ENCODE peak calls at places on chromosomes 13 and 19, in eight cellular contexts. D is neuronal stem cell, O is H1, V is MM.1S, J is IMR-90, N is H9, E is PC-3, U is astrocyte. B is an unnamed sample.

GRCh38 chr19:33520844-33521479 is 629 bp downstream of the PEPD start:
- DNase-seq in D (no peak), O (no peak), V (no peak), J (no peak), N (no peak), E (no peak), U (no peak), B (no peak)

GRCh38 chr19:15285896-15286591 is 46.3 kb downstream of the BRD4 start:
- DNase-seq in D (no peak), O (no peak), V (peak), J (no peak), N (no peak), E (no peak), U (no peak), B (no peak)

GRCh38 chr19:29329460-29330134 is 116.6 kb upstream of the UQCRFS1 start:
- DNase-seq in D (peak), O (no peak), V (peak), J (no peak), N (peak), E (peak), U (no peak), B (peak)

GRCh38 chr13:34040863-34041262 is 222.9 kb downstream of the RFC3 start:
- DNase-seq in D (no peak), O (no peak), V (no peak), J (no peak), N (no peak), E (no peak), U (peak), B (no peak)

GRCh38 chr13:32902898-32903297 is 113.3 kb upstream of the KL start:
- DNase-seq in D (no peak), O (no peak), V (no peak), J (peak), N (peak), E (no peak), U (peak), B (no peak)

GRCh38 chr13:95564091-95564490 is 11.6 kb downstream of the CLDN10 start:
- DNase-seq in D (no peak), O (no peak), V (no peak), J (no peak), N (no peak), E (no peak), U (no peak), B (no peak)

GRCh38 chr13:59016250-59016649 is 1147.5 kb downstream of the DIAPH3 start:
- DNase-seq in D (no peak), O (no peak), V (no peak), J (no peak), N (no peak), E (no peak), U (peak), B (no peak)

GRCh38 chr19:1748115-1748702 is 5.1 kb upstream of the ONECUT3 start:
- DNase-seq in D (no peak), O (no peak), V (no peak), J (no peak), N (no peak), E (no peak), U (no peak), B (no peak)

GRCh38 chr13:42970824-42971669 is 21.0 kb downstream of the EPSTI1 start:
- DNase-seq in D (peak), O (no peak), V (peak), J (peak), N (peak), E (peak), U (peak), B (peak)

GRCh38 chr19:48724796-48725753 is 5.5 kb upstream of the MAMSTR start:
- DNase-seq in D (no peak), O (no peak), V (peak), J (peak), N (peak), E (peak), U (peak), B (peak)

GRCh38 chr19:42140125-42140754 is 8.0 kb upstream of the POU2F2 start:
- DNase-seq in D (peak), O (peak), V (peak), J (peak), N (peak), E (peak), U (peak), B (peak)

GRCh38 chr19:5585461-5586299 is 17.9 kb upstream of the TINCR start:
- DNase-seq in D (peak), O (no peak), V (no peak), J (no peak), N (peak), E (no peak), U (no peak), B (peak)

GRCh38 chr19:29259153-29259552 is 46.2 kb upstream of the UQCRFS1 start:
- DNase-seq in D (no peak), O (no peak), V (peak), J (no peak), N (peak), E (no peak), U (no peak), B (peak)

GRCh38 chr13:30113531-30113930 is 193.8 kb downstream of the KATNAL1 start:
- DNase-seq in D (no peak), O (no peak), V (no peak), J (no peak), N (no peak), E (no peak), U (no peak), B (no peak)

GRCh38 chr19:48478339-48479061 is 9.3 kb downstream of the CYTH2 start:
- DNase-seq in D (no peak), O (no peak), V (no peak), J (no peak), N (no peak), E (no peak), U (no peak), B (no peak)

GRCh38 chr19:35074426-35075201 is 33.1 kb downstream of the HPN start:
- DNase-seq in D (no peak), O (no peak), V (no peak), J (no peak), N (no peak), E (no peak), U (no peak), B (no peak)

GRCh38 chr19:8335343-8336071 is 7.6 kb downstream of the KANK3 start:
- DNase-seq in D (no peak), O (no peak), V (no peak), J (no peak), N (peak), E (no peak), U (no peak), B (no peak)

GRCh38 chr13:102089177-102089576 is 312.7 kb downstream of the FGF14 start:
- DNase-seq in D (no peak), O (no peak), V (no peak), J (no peak), N (no peak), E (peak), U (no peak), B (no peak)

GRCh38 chr13:28819046-28819747 is 942 bp upstream of the MTUS2 start:
- DNase-seq in D (peak), O (no peak), V (peak), J (peak), N (no peak), E (peak), U (peak), B (no peak)

GRCh38 chr19:46495789-46496099 is at the start of gene PNMA8B:
- DNase-seq in D (peak), O (peak), V (peak), J (peak), N (peak), E (no peak), U (no peak), B (no peak)

GRCh38 chr19:39833464-39834286 is at the start of gene DYRK1B:
- DNase-seq in D (peak), O (peak), V (peak), J (peak), N (peak), E (peak), U (peak), B (peak)

GRCh38 chr13:84655677-84656076 is 773.4 kb upstream of the SLITRK1 start:
- DNase-seq in D (no peak), O (no peak), V (no peak), J (peak), N (no peak), E (no peak), U (peak), B (no peak)

GRCh38 chr13:67224148-67224846 is 5.8 kb downstream of the PCDH9 start:
- DNase-seq in D (peak), O (peak), V (peak), J (peak), N (peak), E (peak), U (peak), B (peak)

GRCh38 chr19:2511570-2511969 is 35.6 kb downstream of the GADD45B start:
- DNase-seq in D (no peak), O (no peak), V (no peak), J (no peak), N (no peak), E (no peak), U (no peak), B (no peak)

GRCh38 chr19:47109541-47110375 is 3.8 kb downstream of the ZC3H4 start:
- DNase-seq in D (no peak), O (no peak), V (no peak), J (peak), N (no peak), E (peak), U (peak), B (peak)

DNA sequence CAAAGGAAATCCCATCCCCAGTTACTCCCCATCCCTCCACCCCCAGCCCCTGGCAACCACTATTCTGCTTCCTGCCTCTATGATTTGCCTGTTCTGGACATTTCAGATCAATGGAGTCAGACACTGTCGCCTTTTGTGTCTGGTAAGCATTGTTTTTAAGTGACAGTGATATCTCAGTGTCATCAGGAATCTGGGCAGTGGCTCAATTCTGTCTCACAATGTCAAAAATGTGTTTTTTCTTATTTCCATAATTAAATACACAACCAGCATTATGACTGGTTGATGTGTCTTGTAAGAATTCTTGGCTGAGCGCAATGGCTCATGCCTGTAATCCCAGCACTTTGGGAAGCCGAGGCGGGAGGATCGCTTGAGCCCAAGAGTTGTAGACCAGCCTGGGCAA is 20.2 kb upstream of the PGLS start:
- DNase-seq in D (no peak), O (no peak), V (no peak), J (no peak), N (no peak), E (no peak), U (no peak), B (no peak)
- H3K27ac ChIP-seq in D (no peak), O (no peak), V (no peak), J (no peak), N (no peak), E (no peak), U (no peak), B (no peak)

GRCh38 chr13:88754141-88754540 is 1083.0 kb downstream of the SLITRK5 start:
- DNase-seq in D (no peak), O (no peak), V (no peak), J (no peak), N (no peak), E (no peak), U (no peak), B (no peak)
- H2AFZ ChIP-seq in D (peak), O (peak), V (no peak), J (no peak), N (no peak), E (no peak), U (no peak), B (no peak)

GRCh38 chr19:56124578-56124977 is 3.5 kb upstream of the ZNF787 start:
- DNase-seq in D (no peak), O (no peak), V (no peak), J (no peak), N (no peak), E (no peak), U (no peak), B (no peak)

GRCh38 chr19:56121180-56122167 is at the start of gene ZNF787:
- DNase-seq in D (peak), O (peak), V (peak), J (peak), N (peak), E (peak), U (peak), B (peak)

GRCh38 chr19:56126983-56127780 is 6.1 kb upstream of the ZNF787 start:
- DNase-seq in D (no peak), O (no peak), V (no peak), J (no peak), N (no peak), E (no peak), U (no peak), B (no peak)

GRCh38 chr19:56120371-56121179 is 520 bp downstream of the ZNF787 start:
- DNase-seq in D (no peak), O (no peak), V (peak), J (peak), N (peak), E (peak), U (peak), B (peak)

GRCh38 chr19:56125806-56126590 is 4.9 kb upstream of the ZNF787 start:
- DNase-seq in D (no peak), O (no peak), V (no peak), J (no peak), N (no peak), E (no peak), U (no peak), B (no peak)
- H3K9ac ChIP-seq in D (no peak), O (no peak), V (no peak), J (no peak), N (no peak), E (no peak), U (no peak), B (no peak)

DNA sequence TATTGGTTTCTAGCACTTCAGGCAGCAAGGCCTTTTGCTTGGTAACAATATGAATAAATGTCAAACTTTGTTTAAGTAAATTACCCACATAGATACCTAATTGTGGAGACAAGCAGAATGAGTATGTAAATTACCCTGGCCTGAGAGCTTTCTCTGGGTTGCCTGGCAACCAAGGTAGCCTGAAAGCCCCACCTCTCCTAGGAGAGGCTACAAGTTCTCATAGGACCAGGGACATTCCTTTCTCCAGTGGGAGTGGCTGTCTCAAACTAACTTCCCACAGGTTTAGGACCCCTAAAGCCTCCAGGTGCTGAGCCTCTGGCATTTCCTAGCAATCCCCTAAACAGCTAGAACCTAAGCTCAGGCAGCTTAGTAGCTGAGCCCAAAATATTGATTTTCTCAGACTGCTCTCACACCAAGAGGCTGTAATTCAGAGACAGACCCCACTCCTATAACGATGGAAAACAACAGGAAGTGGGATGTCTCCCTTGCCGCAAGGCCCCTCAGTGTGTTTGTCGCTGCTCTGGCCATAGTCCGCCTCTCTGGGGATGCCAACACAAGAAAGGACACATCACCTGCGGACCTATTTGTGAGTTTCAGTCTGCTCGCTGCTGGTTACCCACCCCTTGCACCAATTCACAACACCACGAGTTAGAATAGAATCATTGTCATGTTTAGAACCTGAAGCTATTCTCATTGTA is 207.3 kb downstream of the DLEU7 start:
- DNase-seq in D (peak), O (peak), V (no peak), J (no peak), N (peak), E (no peak), U (no peak), B (no peak)
- H3K27ac ChIP-seq in D (no peak), O (peak), V (no peak), J (no peak), N (peak), E (no peak), U (no peak), B (peak)

GRCh38 chr19:13234518-13234917 is 84.3 kb downstream of the IER2 start:
- DNase-seq in D (no peak), O (peak), V (peak), J (no peak), N (peak), E (peak), U (no peak), B (peak)
- H2AFZ ChIP-seq in D (peak), O (no peak), V (no peak), J (peak), N (no peak), E (peak), U (no peak), B (no peak)

DNA sequence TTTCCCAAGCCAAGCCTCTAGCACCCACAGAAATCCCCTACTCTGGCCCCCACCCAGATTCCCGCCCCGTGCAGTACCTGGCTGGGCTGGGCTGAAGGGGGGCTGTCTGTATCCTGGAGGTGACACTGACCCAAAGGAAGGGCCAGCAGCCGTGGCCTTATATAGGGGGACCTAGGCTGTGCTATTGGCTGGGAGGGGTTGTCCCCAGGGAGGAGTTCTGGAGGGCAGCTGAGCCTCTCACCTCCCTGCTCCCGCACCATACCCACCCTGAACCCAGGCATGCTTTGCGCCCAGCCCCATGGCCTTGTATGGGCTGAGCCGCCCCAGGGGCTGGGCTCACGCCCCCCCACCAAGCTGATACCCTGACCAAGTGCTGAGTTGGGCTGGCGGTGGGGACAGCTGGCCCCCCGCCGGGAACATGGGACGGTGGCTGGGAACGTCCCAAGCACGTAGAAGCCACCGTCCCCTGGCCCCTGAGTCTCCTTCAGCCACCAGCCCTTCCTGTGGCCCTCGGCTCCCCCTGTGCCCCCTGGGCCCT is at the start of gene CKM:
- DNase-seq in D (no peak), O (no peak), V (no peak), J (no peak), N (no peak), E (no peak), U (no peak), B (no peak)
- H3K9ac ChIP-seq in D (no peak), O (no peak), V (no peak), J (no peak), N (no peak), E (no peak), U (peak), B (no peak)

GRCh38 chr19:43532571-43532961 is 422 bp upstream of the ZNF575 start:
- DNase-seq in D (no peak), O (no peak), V (peak), J (no peak), N (peak), E (no peak), U (no peak), B (no peak)
- H3K27ac ChIP-seq in D (peak), O (no peak), V (peak), J (peak), N (no peak), E (peak), U (peak), B (no peak)

GRCh38 chr19:10195199-10195519 is 406 bp upstream of the DNMT1 start:
- DNase-seq in D (no peak), O (no peak), V (no peak), J (no peak), N (no peak), E (no peak), U (no peak), B (no peak)
- H2AFZ ChIP-seq in D (peak), O (no peak), V (peak), J (peak), N (peak), E (peak), U (peak), B (peak)